ENCODE peak calls at places on chromosomes 7 and 10, in seven cellular contexts. F is IMR-90, D is neural progenitor cell, X is HepG2, B is HCT116, E is GM23248, W is SK-N-SH. Q is an unnamed sample.

GRCh38 chr10:26031300-26031699 is 97.3 kb downstream of the MYO3A start:
- DNase-seq in B (no peak), F (no peak), X (no peak), W (no peak), E (no peak), D (no peak), Q (no peak)

GRCh38 chr10:47368431-47369180 is 15.5 kb downstream of the ZNF488 start:
- DNase-seq in B (no peak), F (no peak), W (no peak), D (no peak), E (no peak), X (no peak), Q (no peak)

GRCh38 chr10:79335094-79335469 is 12.2 kb upstream of the PPIF start:
- DNase-seq in E (no peak), F (no peak), W (no peak), X (no peak), B (no peak), D (no peak), Q (no peak)

GRCh38 chr10:114174462-114175190 is 623 bp upstream of the CCDC186 start:
- DNase-seq in F (peak; percentile 39), X (no peak), D (peak; percentile 43), B (no peak), W (no peak), E (peak; percentile 75), Q (peak; percentile 69)

GRCh38 chr7:36945612-36946400 is 221.5 kb upstream of the AOAH start:
- DNase-seq in B (no peak), E (no peak), D (no peak), F (no peak), W (peak; percentile 58), X (peak; percentile 86), Q (no peak)

GRCh38 chr10:132397671-132398565 is 918 bp downstream of the PWWP2B start:
- DNase-seq in X (no peak), D (peak; percentile 58), B (no peak), W (peak; percentile 87), E (peak; percentile 87), F (peak; percentile 47), Q (peak; percentile 59)

GRCh38 chr10:36366843-36367242 is 724.7 kb upstream of the FZD8 start:
- DNase-seq in W (no peak), B (no peak), E (no peak), D (no peak), F (no peak), X (no peak), Q (peak; percentile 18)

GRCh38 chr7:149731207-149731955 is 42.0 kb downstream of the ZNF467 start:
- DNase-seq in B (no peak), F (no peak), W (no peak), E (no peak), D (no peak), X (no peak), Q (no peak)

GRCh38 chr7:120989571-120990220 is 1.2 kb downstream of the CPED1 start:
- DNase-seq in F (peak; percentile 38), B (no peak), X (no peak), E (peak; percentile 48), D (no peak), W (peak; percentile 31), Q (peak; percentile 50)

GRCh38 chr7:7104314-7104698 is 78.0 kb upstream of the C1GALT1 start:
- DNase-seq in B (no peak), D (no peak), X (no peak), E (no peak), F (no peak), W (no peak), Q (no peak)

GRCh38 chr10:23656735-23657134 is 217.9 kb downstream of the OTUD1 start:
- DNase-seq in W (no peak), E (peak; percentile 34), X (no peak), B (no peak), D (peak; percentile 41), F (no peak), Q (no peak)

GRCh38 chr10:73095479-73096021 is 1.1 kb downstream of the P4HA1 start:
- DNase-seq in E (peak; percentile 87), B (no peak), X (peak; percentile 49), D (peak; percentile 77), F (peak; percentile 82), W (peak; percentile 39), Q (peak; percentile 82)

GRCh38 chr10:57694956-57695605 is 572.6 kb downstream of the IPMK start:
- DNase-seq in X (no peak), D (no peak), F (peak; percentile 26), W (no peak), E (peak; percentile 44), B (no peak), Q (no peak)

GRCh38 chr7:131149429-131149774 is 178.3 kb upstream of the MKLN1 start:
- DNase-seq in D (no peak), W (no peak), X (no peak), B (no peak), E (no peak), F (no peak), Q (no peak)

GRCh38 chr7:64882341-64883112 is 20.5 kb upstream of the ZNF273 start:
- DNase-seq in B (no peak), D (no peak), X (no peak), E (peak; percentile 90), F (no peak), W (peak; percentile 41), Q (peak; percentile 9)

GRCh38 chr7:461453-462172 is 58.0 kb downstream of the PDGFA start:
- DNase-seq in D (no peak), X (peak; percentile 67), F (no peak), B (no peak), W (no peak), E (no peak), Q (peak; percentile 41)

GRCh38 chr10:44724415-44725174 is 186.5 kb upstream of the TMEM72 start:
- DNase-seq in W (no peak), E (peak; percentile 78), F (peak; percentile 74), D (no peak), X (no peak), B (no peak), Q (peak; percentile 93)

GRCh38 chr7:150986099-150986512 is 4.7 kb upstream of the NOS3 start:
- DNase-seq in E (peak; percentile 70), W (peak; percentile 85), B (no peak), X (no peak), F (peak; percentile 48), D (peak; percentile 85), Q (no peak)

GRCh38 chr7:276230-276835 is 13.6 kb upstream of the FOXL3 start:
- DNase-seq in W (no peak), D (no peak), F (no peak), X (no peak), E (no peak), B (no peak), Q (no peak)

GRCh38 chr7:94384315-94384714 is 10.4 kb upstream of the COL1A2 start:
- DNase-seq in F (no peak), D (peak; percentile 16), X (no peak), E (no peak), B (no peak), W (no peak), Q (no peak)

GRCh38 chr7:73449422-73449821 is 15.8 kb downstream of the FZD9 start:
- DNase-seq in D (no peak), W (no peak), X (no peak), B (no peak), F (no peak), E (no peak), Q (no peak)

GRCh38 chr7:78746261-78746660 is 707.2 kb downstream of the MAGI2 start:
- DNase-seq in X (no peak), W (no peak), B (no peak), D (no peak), E (no peak), F (no peak), Q (no peak)
- H2AFZ ChIP-seq in X (no peak overlapping the region), W (no peak overlapping the region), B (no peak overlapping the region), D (no peak overlapping the region), E (no peak overlapping the region), F (no peak overlapping the region), Q (no peak overlapping the region)

GRCh38 chr10:31804416-31804815 is 124.2 kb downstream of the ARHGAP12 start:
- DNase-seq in B (no peak), W (no peak), D (no peak), E (peak; percentile 60), X (no peak), F (no peak), Q (peak; percentile 34)
- H3K9ac ChIP-seq in B (no peak overlapping the region), W (no peak overlapping the region), D (no peak overlapping the region), E (peak overlapping the region; percentile 80), X (no peak overlapping the region), F (no peak overlapping the region), Q (no peak overlapping the region)

GRCh38 chr7:76356115-76356514 is 2.7 kb downstream of the YWHAG start:
- DNase-seq in F (no peak), E (peak; percentile 53), W (no peak), D (no peak), X (no peak), B (no peak), Q (no peak)
- H4K20me1 ChIP-seq in F (peaks cover 77% of the 10 kb centered on the region), E (peaks cover 48% of the 10 kb centered on the region), W (peaks cover 69% of the 10 kb centered on the region), D (peaks cover 68% of the 10 kb centered on the region), X (peaks cover 61% of the 10 kb centered on the region), B (peaks cover 55% of the 10 kb centered on the region), Q (peaks cover 10% of the 10 kb centered on the region)

GRCh38 chr10:71241899-71242620 is 29.7 kb downstream of the UNC5B start:
- DNase-seq in W (peak; percentile 55), E (peak; percentile 36), X (no peak), F (no peak), B (no peak), D (no peak), Q (peak; percentile 54)
- H2AFZ ChIP-seq in W (no peak overlapping the region), E (no peak overlapping the region), X (no peak overlapping the region), F (peak overlapping the region; percentile 6), B (no peak overlapping the region), D (no peak overlapping the region), Q (no peak overlapping the region)

DNA sequence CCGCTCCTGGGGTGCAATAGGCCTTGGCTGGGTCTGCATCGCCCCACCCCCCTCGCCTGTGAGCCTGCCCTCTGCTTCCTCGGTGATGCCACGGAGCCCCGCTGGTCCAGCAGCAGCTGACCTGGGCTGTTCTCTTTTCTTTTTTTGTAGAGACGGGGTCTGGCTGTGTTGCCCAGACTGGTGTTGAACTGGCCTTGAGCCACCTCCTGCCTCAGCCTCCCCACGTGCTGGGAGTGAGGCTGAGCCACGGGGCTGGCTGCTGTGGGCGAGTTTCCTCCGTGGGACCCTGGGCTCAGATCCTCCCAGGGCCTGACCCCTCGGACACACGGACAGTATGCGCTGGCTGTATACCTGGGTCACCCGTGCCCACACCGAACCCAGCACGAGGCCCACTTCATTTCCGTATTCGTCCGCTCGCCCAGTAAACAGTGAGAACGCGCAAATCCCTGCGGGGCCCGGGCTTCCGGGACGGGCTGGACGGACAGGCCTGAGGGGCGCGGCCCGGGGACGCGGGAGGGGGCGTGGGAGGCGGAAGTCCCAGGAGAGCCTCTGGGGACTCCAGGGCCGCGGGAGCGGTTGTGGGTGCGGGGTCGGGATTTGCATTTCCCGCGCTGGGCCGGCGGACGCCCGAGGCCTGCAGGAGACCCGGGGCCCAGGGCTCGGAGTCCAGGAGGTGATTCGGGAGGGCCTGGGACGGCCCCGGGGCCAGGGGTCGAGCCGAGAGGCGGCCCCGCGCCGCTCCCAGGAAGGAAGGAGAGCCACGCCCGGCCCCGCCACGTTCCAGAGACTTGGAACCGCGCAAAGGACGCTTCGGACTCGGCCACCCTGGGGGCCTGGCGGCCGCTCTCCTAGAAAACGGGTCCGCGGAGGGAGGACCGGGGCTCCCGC is 57.8 kb upstream of the DNAJB6 start:
- DNase-seq in W (peak; percentile 46), B (no peak), X (no peak), D (no peak), E (peak; percentile 63), F (no peak), Q (peak; percentile 25)
- H3K9ac ChIP-seq in W (no peak overlapping the region), B (no peak overlapping the region), X (no peak overlapping the region), D (no peak overlapping the region), E (peak overlapping the region; percentile 84), F (no peak overlapping the region), Q (peak overlapping the region; percentile 70)